ENCODE peak calls at places on chromosomes 12 and 14, in five cellular contexts. B is prostate gland, Y is A549, X is body of pancreas, J is ovary. A is an unnamed sample.

GRCh38 chr12:79934309-79935020 is 432 bp downstream of the PPP1R12A start:
- DNase-seq in Y (no peak), J (peak; percentile 74), X (no peak), B (peak; percentile 35), A (no peak)

GRCh38 chr12:10716704-10717315 is 6.3 kb downstream of the YBX3 start:
- DNase-seq in Y (peak; percentile 69), X (peak; percentile 78), J (peak; percentile 78), B (peak; percentile 92), A (peak; percentile 31)

GRCh38 chr12:6965714-6966113 is 4.8 kb downstream of the PHB2 start:
- DNase-seq in B (no peak), X (no peak), Y (no peak), J (no peak), A (no peak)

GRCh38 chr12:56996793-56997545 is 9.4 kb downstream of the ZBTB39 start:
- DNase-seq in B (no peak), J (no peak), X (no peak), Y (no peak), A (no peak)

GRCh38 chr12:28563926-28564325 is 373.7 kb downstream of the CCDC91 start:
- DNase-seq in X (no peak), Y (no peak), J (no peak), B (no peak), A (no peak)

GRCh38 chr12:62703011-62703380 is 232.0 kb downstream of the PPM1H start:
- DNase-seq in B (no peak), X (no peak), J (no peak), Y (no peak), A (no peak)

GRCh38 chr14:67623114-67623513 is 3.4 kb downstream of the ARG2 start:
- DNase-seq in J (no peak), B (peak; percentile 66), Y (no peak), X (no peak), A (no peak)

GRCh38 chr12:92574046-92574783 is 128.6 kb upstream of the PLEKHG7 start:
- DNase-seq in Y (peak; percentile 64), J (no peak), B (no peak), X (no peak), A (no peak)

GRCh38 chr12:29782285-29782820 is 1.4 kb downstream of the TMTC1 start:
- DNase-seq in B (peak; percentile 11), J (no peak), X (no peak), Y (no peak), A (no peak)

GRCh38 chr12:74105434-74105833 is 432.2 kb upstream of the ATXN7L3B start:
- DNase-seq in J (no peak), B (no peak), X (no peak), Y (no peak), A (no peak)

DNA sequence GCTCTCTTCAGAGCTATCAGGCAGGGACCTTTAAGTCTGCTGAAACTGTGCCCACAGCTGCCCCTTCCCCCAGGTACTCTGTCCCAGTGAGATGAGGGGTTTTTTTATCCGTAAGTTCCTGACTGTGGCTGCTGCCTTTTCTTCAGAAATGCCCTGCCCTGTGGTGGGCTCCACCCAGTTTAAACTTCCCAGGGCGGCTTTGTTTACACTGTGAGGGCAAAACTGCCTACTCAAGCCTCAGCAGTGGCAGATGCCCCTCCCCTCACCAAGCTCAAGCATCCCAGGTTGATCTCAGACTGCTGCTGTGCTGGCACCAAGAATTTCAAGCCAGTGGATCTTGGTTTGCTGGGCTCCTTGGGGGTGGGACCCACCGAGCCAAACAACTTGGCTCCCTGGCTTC is 46.9 kb upstream of the SLC16A7 start:
- DNase-seq in J (no peak), B (no peak), X (no peak), Y (no peak), A (no peak)
- TF ChIP-seq POLR2A in J (no peak), B (no peak), X (no peak), Y (no peak), A (no peak)

GRCh38 chr14:21539154-21539940 is 13.2 kb upstream of the SALL2 start:
- DNase-seq in Y (no peak), J (no peak), B (no peak), X (no peak), A (no peak)
- TF ChIP-seq POLR2A in Y (no peak), J (no peak), B (no peak), X (no peak), A (no peak)

DNA sequence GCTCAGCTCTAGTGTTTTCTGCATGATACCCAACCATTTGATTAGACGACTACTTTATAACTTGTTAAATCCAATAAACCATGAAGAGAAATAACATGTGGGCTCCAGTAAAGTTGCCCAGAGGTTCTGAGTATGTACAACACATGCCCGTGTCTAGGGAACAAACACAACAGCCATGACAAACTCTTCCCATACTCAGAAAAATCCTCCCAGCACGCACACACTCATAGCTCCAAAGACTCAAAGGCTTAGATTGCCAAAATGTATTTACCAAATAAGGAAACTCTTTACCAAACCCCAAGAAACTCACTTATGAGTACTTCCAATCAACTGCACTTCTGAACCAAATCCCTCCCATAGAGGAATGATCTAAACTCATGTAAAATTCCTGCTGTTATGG is 17.3 kb downstream of the SART3 start:
- DNase-seq in B (no peak), X (no peak), J (no peak), Y (no peak), A (no peak)
- TF ChIP-seq POLR2A in B (no peak), X (no peak), J (no peak), Y (no peak), A (no peak)

DNA sequence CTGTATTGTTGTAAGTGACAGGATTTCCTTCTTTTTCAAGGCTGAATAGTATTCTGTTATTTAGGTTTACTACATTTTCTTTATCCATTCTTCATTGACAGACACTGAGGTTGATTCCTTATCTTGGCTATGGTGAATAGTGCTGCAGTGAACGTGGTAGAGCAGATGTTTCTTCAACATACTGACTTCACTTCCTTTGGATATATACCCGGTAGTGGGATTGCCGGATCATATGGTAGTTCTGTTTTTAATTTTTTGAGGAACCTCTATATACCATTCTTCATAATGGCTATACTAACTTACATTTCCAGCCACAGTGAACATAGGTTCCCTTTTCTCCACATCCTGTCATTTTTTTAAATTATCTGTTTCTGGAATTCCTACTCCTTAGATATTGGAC is 21.8 kb downstream of the DERA start:
- DNase-seq in B (no peak), X (no peak), J (no peak), Y (no peak), A (no peak)
- TF ChIP-seq POLR2A in B (no peak), X (no peak), J (no peak), Y (no peak), A (no peak)

DNA sequence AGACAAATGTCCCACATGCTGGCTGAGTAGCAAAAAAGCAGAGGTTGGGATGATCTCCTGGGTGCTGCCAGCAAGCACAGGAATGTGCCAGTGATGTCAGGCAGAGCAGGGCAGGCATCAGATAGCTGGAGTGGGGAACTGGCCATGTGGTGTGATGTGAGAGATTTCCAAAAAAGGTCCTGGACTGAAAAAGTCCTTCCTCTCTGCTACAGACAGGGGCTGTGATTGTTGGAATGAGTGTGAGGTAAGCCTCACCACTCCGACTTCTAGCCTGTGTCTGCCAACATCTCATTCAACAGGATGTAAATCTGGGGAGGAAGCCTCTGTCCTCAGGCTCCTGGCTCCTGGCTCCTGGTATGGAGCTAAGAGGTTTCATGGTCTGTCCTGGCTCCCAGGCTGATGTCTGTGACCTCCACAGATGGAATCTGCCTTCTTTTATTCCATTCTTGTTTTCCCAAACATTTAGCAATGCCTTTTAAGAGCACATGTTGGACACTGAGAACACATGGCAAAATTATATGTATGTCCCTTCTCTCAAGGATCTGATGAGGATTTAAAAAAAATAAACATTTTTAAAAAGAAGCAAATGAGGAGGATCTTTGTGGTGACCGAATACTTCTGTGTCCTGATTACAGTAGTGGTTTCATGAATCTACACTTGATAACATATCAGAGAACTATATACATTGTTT is 50.1 kb upstream of the STK38L start:
- DNase-seq in J (no peak), X (peak; percentile 28), B (peak; percentile 16), Y (peak; percentile 37), A (no peak)
- TF ChIP-seq POLR2A in J (no peak), X (peak; percentile 30), B (no peak), Y (no peak), A (no peak)

GRCh38 chr12:130870442-130871285 is 1.2 kb upstream of the RAN start:
- DNase-seq in B (peak; percentile 35), Y (peak; percentile 98), X (peak; percentile 73), J (peak; percentile 60), A (peak; percentile 71)
- TF ChIP-seq POLR2A in B (no peak), Y (peak; percentile 38), X (no peak), J (no peak), A (no peak)

DNA sequence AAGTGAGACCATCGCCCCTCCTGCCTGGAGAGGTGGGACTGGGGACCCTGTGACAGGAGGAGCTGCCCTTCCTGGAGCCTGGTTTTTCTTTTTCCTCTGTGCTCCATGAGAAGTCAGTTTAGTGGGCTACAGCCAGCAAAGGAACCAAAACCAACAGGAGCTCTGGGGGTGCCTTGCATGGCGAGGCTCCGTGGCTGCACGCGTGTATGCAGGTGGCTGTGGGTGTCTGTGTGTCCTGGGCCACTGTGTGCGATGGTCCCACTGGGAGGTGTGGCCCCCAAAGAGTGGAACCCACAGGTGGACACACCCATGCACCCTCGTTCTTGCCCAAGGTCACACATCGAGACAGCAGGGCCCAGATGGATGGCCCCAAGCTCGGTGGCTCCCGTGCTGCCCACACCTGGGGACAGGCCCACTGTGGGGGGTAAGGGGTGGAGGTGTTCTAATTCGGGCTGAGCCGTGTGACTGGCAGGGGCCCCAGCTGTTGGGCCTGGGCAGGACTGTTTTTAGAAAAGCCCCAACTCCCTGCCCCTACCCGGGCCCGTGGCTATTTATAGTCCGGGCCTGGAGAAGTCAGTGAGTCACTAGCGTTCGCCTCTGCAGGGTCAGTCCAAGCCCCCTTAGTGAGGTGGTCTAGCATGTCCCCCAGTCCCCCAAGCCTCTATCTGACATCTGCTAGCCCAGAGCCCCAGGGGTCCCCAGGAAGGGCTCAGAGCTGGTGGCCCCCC is 2.2 kb upstream of the ADSS1 start:
- DNase-seq in X (no peak), Y (no peak), B (no peak), J (no peak), A (no peak)
- TF ChIP-seq POLR2A in X (no peak), Y (no peak), B (no peak), J (no peak), A (no peak)